ENCODE peak calls at places on chromosomes 3 and 15, in ten cellular contexts. B is GM23248; Y is neural progenitor cell; U is A549; G is endodermal cell; R is SJSA1; F is uterus; C is Peyer's patch; A is naive thymus-derived CD4-positive, alpha-beta T cell; K is mammary epithelial cell. V is an unnamed sample. For H3K4me1, the result is how much of the 10 kb centered on the place peaks cover.

GRCh38 chr3:124207873-124208473 is 216.0 kb upstream of the ROPN1 start:
- DNase-seq in B (no peak), Y (no peak), U (no peak), G (no peak), R (no peak), F (no peak), C (no peak), A (no peak), K (no peak), V (no peak)

GRCh38 chr3:77372634-77373346 is 332.9 kb downstream of the ROBO2 start:
- DNase-seq in B (no peak), Y (no peak), U (no peak), G (no peak), R (no peak), F (no peak), C (no peak), A (no peak), K (no peak), V (no peak)

GRCh38 chr3:122858373-122858772 is 63.5 kb downstream of the SLC49A4 start:
- DNase-seq in B (peak), Y (no peak), U (peak), G (no peak), R (no peak), F (no peak), C (no peak), A (no peak), K (peak), V (no peak)

GRCh38 chr3:151852074-151852811 is 21.2 kb upstream of the SUCNR1 start:
- DNase-seq in B (no peak), Y (peak), U (no peak), G (no peak), R (no peak), F (no peak), C (no peak), A (no peak), K (no peak), V (no peak)

GRCh38 chr15:71496336-71496955 is 313.9 kb upstream of the NR2E3 start:
- DNase-seq in B (peak), Y (no peak), U (no peak), G (no peak), R (no peak), F (no peak), C (no peak), A (no peak), K (peak), V (no peak)

GRCh38 chr15:56821721-56822425 is 88.6 kb upstream of the ZNF280D start:
- DNase-seq in B (peak), Y (peak), U (peak), G (peak), R (peak), F (peak), C (peak), A (peak), K (peak), V (peak)

GRCh38 chr3:106365061-106365691 is 496.4 kb upstream of the CBLB start:
- DNase-seq in B (no peak), Y (no peak), U (no peak), G (no peak), R (no peak), F (no peak), C (no peak), A (no peak), K (no peak), V (no peak)

GRCh38 chr15:31975446-31976229 is 54.7 kb upstream of the CHRNA7 start:
- DNase-seq in B (peak), Y (peak), U (peak), G (peak), R (no peak), F (no peak), C (no peak), A (no peak), K (no peak), V (no peak)

GRCh38 chr15:95709959-95710695 is 620.4 kb upstream of the NR2F2 start:
- DNase-seq in B (no peak), Y (no peak), U (no peak), G (no peak), R (no peak), F (no peak), C (no peak), A (no peak), K (no peak), V (no peak)

GRCh38 chr15:77656294-77656693 is 23.6 kb upstream of the LINGO1 start:
- DNase-seq in B (no peak), Y (no peak), U (no peak), G (no peak), R (no peak), F (no peak), C (no peak), A (no peak), K (no peak), V (no peak)
- H3K27ac ChIP-seq in B (no peak), Y (no peak), U (no peak), G (no peak), R (no peak), F (no peak), C (no peak), A (no peak), K (no peak), V (no peak)

GRCh38 chr3:169940486-169941181 is 26.0 kb upstream of the SEC62 start:
- DNase-seq in B (no peak), Y (no peak), U (no peak), G (no peak), R (no peak), F (no peak), C (peak), A (no peak), K (no peak), V (no peak)
- H3K4me1 ChIP-seq in B (under half), Y (under half), U (under half), G (under half), R (under half), F (under half), C (under half), A (under half), K (under half), V (under half)

GRCh38 chr15:92597548-92597947 is 58.0 kb downstream of the FAM174B start:
- DNase-seq in B (no peak), Y (no peak), U (no peak), G (no peak), R (no peak), F (no peak), C (no peak), A (no peak), K (no peak), V (no peak)
- H3K4me3 ChIP-seq in B (no peak), Y (no peak), U (no peak), G (no peak), R (no peak), F (no peak), C (no peak), A (no peak), K (no peak), V (no peak)

GRCh38 chr15:74175271-74176191 is 2.0 kb downstream of the ISLR start:
- DNase-seq in B (no peak), Y (no peak), U (no peak), G (peak), R (peak), F (peak), C (peak), A (no peak), K (no peak), V (no peak)
- H3K27ac ChIP-seq in B (no peak), Y (no peak), U (peak), G (no peak), R (no peak), F (peak), C (no peak), A (no peak), K (no peak), V (peak)

GRCh38 chr3:5185093-5185673 is 2.3 kb upstream of the EDEM1 start:
- DNase-seq in B (no peak), Y (no peak), U (no peak), G (no peak), R (no peak), F (no peak), C (no peak), A (no peak), K (no peak), V (no peak)

GRCh38 chr3:5187152-5187919 is at the start of gene EDEM1:
- DNase-seq in B (peak), Y (peak), U (peak), G (peak), R (peak), F (peak), C (peak), A (peak), K (peak), V (peak)

GRCh38 chr3:5186089-5186853 is 1.2 kb upstream of the EDEM1 start:
- DNase-seq in B (no peak), Y (no peak), U (no peak), G (no peak), R (no peak), F (no peak), C (no peak), A (no peak), K (no peak), V (no peak)

GRCh38 chr3:5186854-5187151 is 704 bp upstream of the EDEM1 start:
- DNase-seq in B (peak), Y (peak), U (no peak), G (no peak), R (no peak), F (no peak), C (no peak), A (no peak), K (peak), V (no peak)

GRCh38 chr3:5181479-5182141 is 5.9 kb upstream of the EDEM1 start:
- DNase-seq in B (no peak), Y (no peak), U (no peak), G (no peak), R (no peak), F (no peak), C (peak), A (no peak), K (no peak), V (no peak)
- H3K4me1 ChIP-seq in B (under half), Y (under half), U (under half), G (under half), R (under half), F (under half), C (under half), A (under half), K (under half), V (under half)

DNA sequence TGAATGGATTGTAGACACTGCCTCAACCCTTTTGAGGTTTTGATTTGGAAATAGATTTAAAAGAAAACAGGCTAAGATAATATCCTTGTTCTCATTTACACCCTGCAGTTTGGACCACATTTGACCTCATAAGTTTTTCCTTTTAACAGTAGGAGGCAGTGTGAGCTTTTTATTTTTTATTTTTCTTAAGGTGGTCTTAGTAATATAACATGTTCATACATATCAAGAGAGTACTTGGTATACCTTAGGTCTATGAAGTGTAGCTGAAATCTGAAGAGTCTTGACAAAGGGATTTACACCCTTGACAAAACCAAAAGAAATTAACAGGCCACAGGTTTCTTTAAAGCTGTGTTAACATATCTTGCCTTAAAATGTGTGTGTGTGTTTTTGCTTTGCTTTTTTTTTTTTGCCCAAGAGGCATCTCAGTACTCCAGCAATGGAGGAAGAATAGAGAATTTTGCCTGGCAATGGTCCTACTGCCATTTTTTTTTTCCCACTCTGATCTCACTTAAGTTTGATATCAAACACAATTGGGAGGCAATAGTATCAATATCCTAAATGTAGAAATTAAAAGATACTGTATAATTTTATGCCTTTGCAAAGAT is 3.3 kb downstream of the RAP2B start:
- DNase-seq in B (peak), Y (no peak), U (no peak), G (no peak), R (no peak), F (no peak), C (no peak), A (no peak), K (no peak), V (no peak)
- H3K4me3 ChIP-seq in B (peak), Y (peak), U (peak), G (peak), R (no peak), F (no peak), C (no peak), A (peak), K (peak), V (no peak)

GRCh38 chr15:78322724-78323395 is 17.3 kb upstream of the CRABP1 start:
- DNase-seq in B (no peak), Y (peak), U (no peak), G (no peak), R (no peak), F (no peak), C (no peak), A (no peak), K (no peak), V (no peak)
- H3K27ac ChIP-seq in B (peak), Y (no peak), U (peak), G (peak), R (peak), F (no peak), C (no peak), A (no peak), K (no peak), V (no peak)

GRCh38 chr15:42453826-42454225 is 37.1 kb downstream of the ZNF106 start:
- DNase-seq in B (no peak), Y (no peak), U (no peak), G (no peak), R (no peak), F (no peak), C (no peak), A (no peak), K (no peak), V (no peak)
- H3K4me1 ChIP-seq in B (under half), Y (under half), U (under half), G (under half), R (under half), F (under half), C (under half), A (under half), K (under half), V (under half)

V was measured in ovary.